ENCODE peak calls at places on chromosomes 12 and 14, in six cellular contexts. S is lower lobe of right lung; D is CD4-positive, alpha-beta memory T cell; L is mammary epithelial cell; O is lung; G is A549. K is an unnamed sample.

GRCh38 chr12:87196329-87196728 is 832.9 kb downstream of the C12orf50 start:
- DNase-seq in S (no peak), D (no peak), L (no peak), O (no peak), G (no peak), K (no peak)

GRCh38 chr14:63435838-63436237 is 107.3 kb downstream of the PPP2R5E start:
- DNase-seq in S (peak), D (no peak), L (no peak), O (peak), G (peak), K (no peak)

GRCh38 chr14:101715209-101716076 is 46.1 kb upstream of the PPP2R5C start:
- DNase-seq in S (no peak), D (no peak), L (no peak), O (peak), G (no peak), K (no peak)

GRCh38 chr12:89084751-89085150 is 267.6 kb downstream of the DUSP6 start:
- DNase-seq in S (no peak), D (no peak), L (no peak), O (no peak), G (no peak), K (no peak)

GRCh38 chr12:12305568-12306300 is 38.9 kb upstream of the LRP6 start:
- DNase-seq in S (peak), D (no peak), L (no peak), O (peak), G (no peak), K (no peak)

GRCh38 chr14:65044596-65044959 is 57.7 kb downstream of the MAX start:
- DNase-seq in S (peak), D (no peak), L (no peak), O (peak), G (no peak), K (peak)

GRCh38 chr12:1080520-1081223 is 89.6 kb downstream of the ERC1 start:
- DNase-seq in S (no peak), D (no peak), L (no peak), O (no peak), G (no peak), K (no peak)

GRCh38 chr12:96255077-96255476 is 60.9 kb downstream of the ELK3 start:
- DNase-seq in S (peak), D (no peak), L (no peak), O (peak), G (no peak), K (no peak)

GRCh38 chr12:65859519-65859918 is 35.2 kb downstream of the HMGA2 start:
- DNase-seq in S (no peak), D (no peak), L (no peak), O (no peak), G (no peak), K (no peak)

GRCh38 chr12:11717533-11717961 is 68.1 kb downstream of the ETV6 start:
- DNase-seq in S (no peak), D (no peak), L (no peak), O (no peak), G (no peak), K (no peak)

GRCh38 chr12:46649433-46649832 is 176.4 kb downstream of the SLC38A4 start:
- DNase-seq in S (no peak), D (no peak), L (no peak), O (no peak), G (no peak), K (no peak)

GRCh38 chr12:53468286-53468685 is 16.4 kb downstream of the PCBP2 start:
- DNase-seq in S (no peak), D (no peak), L (no peak), O (no peak), G (no peak), K (no peak)

GRCh38 chr14:60067911-60068310 is 23.8 kb upstream of the PCNX4 start:
- DNase-seq in S (no peak), D (no peak), L (no peak), O (no peak), G (no peak), K (no peak)

GRCh38 chr12:110869035-110869434 is 22.2 kb downstream of the CCDC63 start:
- DNase-seq in S (no peak), D (no peak), L (no peak), O (no peak), G (no peak), K (no peak)

GRCh38 chr12:109793826-109794501 is 39.2 kb downstream of the TRPV4 start:
- DNase-seq in S (no peak), D (no peak), L (no peak), O (no peak), G (no peak), K (no peak)

GRCh38 chr12:70351076-70351475 is 15.0 kb upstream of the KCNMB4 start:
- DNase-seq in S (no peak), D (no peak), L (no peak), O (no peak), G (no peak), K (no peak)

GRCh38 chr12:111673503-111673902 is 12.3 kb downstream of the BRAP start:
- DNase-seq in S (no peak), D (no peak), L (no peak), O (no peak), G (peak), K (no peak)

GRCh38 chr12:77796775-77797174 is 33.9 kb upstream of the NAV3 start:
- DNase-seq in S (no peak), D (no peak), L (peak), O (no peak), G (no peak), K (no peak)

GRCh38 chr12:94980577-94980976 is 22.9 kb downstream of the NDUFA12 start:
- DNase-seq in S (no peak), D (peak), L (no peak), O (no peak), G (peak), K (no peak)

GRCh38 chr14:58298880-58299664 is 717 bp downstream of the ARID4A start:
- DNase-seq in S (peak), D (peak), L (no peak), O (peak), G (no peak), K (no peak)

GRCh38 chr14:63652406-63652805 is 10.7 kb upstream of the WDR89 start:
- DNase-seq in S (no peak), D (no peak), L (no peak), O (no peak), G (no peak), K (no peak)

GRCh38 chr12:131194166-131194565 is 240.5 kb downstream of the ADGRD1 start:
- DNase-seq in S (no peak), D (no peak), L (no peak), O (no peak), G (peak), K (no peak)

GRCh38 chr12:60072911-60073310 is 477.1 kb downstream of the SLC16A7 start:
- DNase-seq in S (no peak), D (no peak), L (no peak), O (no peak), G (no peak), K (no peak)

GRCh38 chr14:20707622-20708021 is 19.1 kb downstream of the ANG start:
- DNase-seq in S (no peak), D (no peak), L (peak), O (peak), G (peak), K (no peak)

GRCh38 chr12:46266382-46266791 is 2.5 kb downstream of the SLC38A1 start:
- DNase-seq in S (no peak), D (no peak), L (peak), O (no peak), G (peak), K (no peak)

GRCh38 chr12:114018669-114019068 is 52.5 kb upstream of the RBM19 start:
- DNase-seq in S (no peak), D (no peak), L (peak), O (no peak), G (peak), K (no peak)

GRCh38 chr14:103880334-103880985 is 33.1 kb upstream of the PPP1R13B start:
- DNase-seq in S (peak), D (peak), L (peak), O (peak), G (no peak), K (peak)

GRCh38 chr12:108560321-108560721 is 652 bp downstream of the SART3 start:
- DNase-seq in S (no peak), D (no peak), L (peak), O (no peak), G (no peak), K (no peak)
- H3K27ac ChIP-seq in S (peak), D (peak), L (peak), O (peak), G (peak), K (peak)

DNA sequence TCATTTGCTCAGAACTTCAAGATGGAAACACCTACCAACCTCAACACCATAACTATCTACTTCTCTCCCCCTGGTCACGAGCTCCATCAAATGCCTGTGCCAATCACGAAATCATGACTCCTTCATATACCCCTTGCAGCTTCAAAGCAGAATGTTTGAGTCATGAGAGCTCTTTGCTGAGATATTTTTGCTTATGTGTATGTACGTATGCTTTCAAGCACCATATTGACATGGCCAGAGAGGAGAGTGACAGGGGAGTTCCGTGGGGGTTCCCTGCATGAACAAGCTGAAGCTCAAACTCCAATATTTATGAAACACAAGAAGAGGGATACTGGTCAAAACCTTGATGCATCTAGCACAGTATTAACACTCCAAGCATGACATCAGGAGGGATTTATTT is 374.4 kb downstream of the DPF3 start:
- DNase-seq in S (no peak), D (no peak), L (no peak), O (no peak), G (no peak), K (no peak)
- H3K27ac ChIP-seq in S (no peak), D (peak), L (no peak), O (no peak), G (no peak), K (no peak)

DNA sequence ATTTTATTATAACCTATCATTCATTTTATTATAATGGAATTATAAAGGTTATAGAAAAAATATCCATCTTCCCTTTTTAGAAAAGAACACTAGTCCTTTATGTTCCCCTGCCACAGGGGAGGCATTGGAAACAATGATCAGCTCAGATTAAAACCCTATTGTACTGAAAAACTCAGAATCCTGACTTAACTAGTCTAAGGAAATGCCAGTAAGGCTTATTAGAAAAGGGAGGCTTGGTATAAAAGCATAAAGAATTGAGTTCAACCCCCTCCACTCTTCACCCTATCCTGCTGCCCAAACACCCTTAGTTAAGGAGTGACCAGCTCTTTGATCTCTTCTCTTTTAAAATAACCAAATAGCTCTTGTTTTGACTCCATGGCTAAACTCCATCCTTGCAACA is 36.0 kb downstream of the PUS7L start:
- DNase-seq in S (no peak), D (no peak), L (no peak), O (no peak), G (no peak), K (no peak)
- H3K27ac ChIP-seq in S (no peak), D (no peak), L (no peak), O (no peak), G (no peak), K (no peak)

GRCh38 chr12:120982659-120983058 is 4.3 kb downstream of the HNF1A start:
- DNase-seq in S (no peak), D (no peak), L (no peak), O (no peak), G (no peak), K (no peak)

GRCh38 chr12:120981407-120981921 is 3.1 kb downstream of the HNF1A start:
- DNase-seq in S (no peak), D (no peak), L (no peak), O (no peak), G (peak), K (no peak)

GRCh38 chr12:120980800-120981368 is 2.5 kb downstream of the HNF1A start:
- DNase-seq in S (no peak), D (no peak), L (no peak), O (no peak), G (peak), K (no peak)

GRCh38 chr12:120983759-120984158 is 5.4 kb downstream of the HNF1A start:
- DNase-seq in S (no peak), D (no peak), L (no peak), O (no peak), G (peak), K (no peak)

DNA sequence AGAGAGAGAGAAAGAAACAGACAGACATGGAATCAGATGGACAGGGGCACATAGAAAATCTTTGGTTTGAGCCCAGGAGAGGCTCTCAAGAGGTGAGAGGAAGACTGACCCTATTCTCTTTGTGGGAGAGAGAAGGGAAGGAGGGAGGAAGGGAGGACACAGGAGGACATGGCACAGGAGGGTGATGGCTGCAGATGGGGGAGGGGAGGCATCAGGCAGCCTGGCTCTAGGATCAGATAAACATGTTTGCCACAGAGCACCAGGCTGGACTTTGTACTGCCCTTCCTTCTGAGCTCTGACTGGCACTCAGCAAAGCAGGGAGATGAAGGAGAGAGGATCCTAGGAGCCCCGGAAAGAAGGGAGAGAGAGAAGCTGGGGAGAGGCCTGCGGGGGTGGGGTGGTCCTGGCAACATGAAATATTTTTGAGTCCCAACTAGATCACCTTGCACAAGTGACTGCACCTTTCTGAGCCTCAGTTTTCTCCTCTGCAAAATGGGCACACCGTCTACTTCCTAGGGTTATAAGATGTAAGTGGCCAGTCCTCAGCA is 6.1 kb downstream of the HNF1A start:
- DNase-seq in S (no peak), D (no peak), L (no peak), O (no peak), G (peak), K (no peak)
- H3K27ac ChIP-seq in S (no peak), D (no peak), L (no peak), O (no peak), G (peak), K (no peak)

DNA sequence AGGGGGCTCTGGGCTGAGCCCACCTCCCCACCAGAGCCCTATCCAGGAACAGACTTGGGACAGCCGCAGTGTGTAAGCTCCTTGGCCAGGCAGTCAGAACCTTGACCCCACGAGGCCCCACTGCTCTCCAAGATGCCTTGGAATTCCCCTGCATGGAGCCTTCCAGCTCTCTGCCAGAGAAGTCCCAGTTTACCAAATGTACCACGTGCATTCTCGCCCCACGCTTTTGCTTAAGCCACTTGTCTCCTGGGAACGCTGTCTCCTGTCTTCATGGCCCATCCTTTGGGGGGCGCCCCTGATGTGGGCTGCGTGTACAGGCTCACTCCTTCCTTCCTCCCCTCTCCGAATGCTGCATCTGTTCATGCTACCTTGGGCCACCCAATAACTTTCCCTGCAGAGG is 7.9 kb downstream of the FAIM2 start:
- DNase-seq in S (peak), D (no peak), L (no peak), O (no peak), G (no peak), K (no peak)
- H3K27ac ChIP-seq in S (no peak), D (no peak), L (no peak), O (no peak), G (no peak), K (no peak)

GRCh38 chr12:10042167-10042566 is 11.7 kb downstream of the CLEC9A start:
- DNase-seq in S (no peak), D (no peak), L (no peak), O (no peak), G (no peak), K (no peak)
- H3K27ac ChIP-seq in S (no peak), D (no peak), L (no peak), O (no peak), G (no peak), K (no peak)